ENCODE peak calls at places on chromosomes 4 and X, in four cellular contexts. K, Z, W and R are unnamed samples.
A peak's percentile ranks its signal among the peaks of the same experiment; 100 is the strongest.

GRCh38 chrX:153723351-153724251 is 586 bp downstream of the BCAP31 start:
- DNase-seq in Z (peak; percentile 55), W (peak; percentile 36), K (peak; percentile 57), R (peak; percentile 50)

GRCh38 chrX:23854122-23854521 is 53.6 kb downstream of the APOO start:
- DNase-seq in W (no peak), Z (no peak), K (no peak), R (peak; percentile 5)

GRCh38 chrX:115388879-115389278 is 99.4 kb downstream of the LUZP4 start:
- DNase-seq in W (no peak), K (no peak), Z (no peak), R (no peak)

GRCh38 chr4:100995671-100996070 is 351.7 kb downstream of the PPP3CA start:
- DNase-seq in K (no peak), Z (no peak), W (no peak), R (no peak)

GRCh38 chrX:38627683-38628082 is 66.3 kb downstream of the TSPAN7 start:
- DNase-seq in W (no peak), K (peak; percentile 28), Z (peak; percentile 8), R (peak; percentile 38)

GRCh38 chr4:179353791-179354190 is 1911.6 kb upstream of the AGA start:
- DNase-seq in W (no peak), Z (no peak), K (no peak), R (no peak)

GRCh38 chr4:140344621-140345020 is 28.8 kb upstream of the SCOC start:
- DNase-seq in W (no peak), K (no peak), Z (no peak), R (no peak)

GRCh38 chr4:85703098-85703497 is 228.1 kb downstream of the ARHGAP24 start:
- DNase-seq in Z (no peak), K (no peak), W (no peak), R (no peak)

GRCh38 chr4:26991057-26991456 is 130.4 kb downstream of the STIM2 start:
- DNase-seq in K (no peak), Z (no peak), W (no peak), R (no peak)

GRCh38 chr4:48752726-48753125 is 27.4 kb downstream of the FRYL start:
- DNase-seq in Z (no peak), W (no peak), K (no peak), R (no peak)

GRCh38 chr4:41204400-41204978 is 9.9 kb downstream of the APBB2 start:
- DNase-seq in W (peak; percentile 46), K (no peak), Z (no peak), R (peak; percentile 73)

GRCh38 chrX:7132335-7133035 is 15.0 kb upstream of the STS start:
- DNase-seq in K (peak; percentile 79), W (no peak), Z (peak; percentile 91), R (peak; percentile 53)

GRCh38 chr4:163895369-163896005 is 401.0 kb downstream of the TMA16 start:
- DNase-seq in K (no peak), W (no peak), Z (no peak), R (no peak)

GRCh38 chr4:153560918-153561317 is 94.8 kb downstream of the TMEM131L start:
- DNase-seq in Z (no peak), K (no peak), W (no peak), R (no peak)

GRCh38 chr4:54192811-54193210 is 36.3 kb upstream of the PDGFRA start:
- DNase-seq in Z (no peak), K (no peak), W (no peak), R (no peak)

GRCh38 chr4:6058531-6059374 is 40.5 kb upstream of the C4orf50 start:
- DNase-seq in K (no peak), Z (no peak), W (no peak), R (no peak)

GRCh38 chrX:28639502-28639901 is 52.3 kb downstream of the IL1RAPL1 start:
- DNase-seq in K (no peak), W (no peak), Z (no peak), R (no peak)

DNA sequence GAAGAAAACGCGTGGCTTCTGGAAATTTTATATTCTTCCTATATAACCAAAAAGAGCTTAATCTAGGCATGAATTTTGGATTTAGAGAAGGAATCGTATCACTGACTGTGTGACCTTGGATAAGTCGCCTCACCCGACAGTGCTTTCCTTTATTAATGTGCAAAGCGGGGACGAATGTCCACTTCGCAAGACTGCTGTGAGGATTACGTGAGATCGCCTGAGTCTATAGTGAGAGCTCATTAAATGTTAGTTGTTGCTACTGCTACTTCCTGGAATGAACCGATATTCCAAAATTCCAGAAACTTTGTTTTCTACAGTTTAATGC is 448 bp upstream of the TBC1D8B start:
- DNase-seq in W (no peak), K (peak; percentile 10), Z (no peak), R (no peak)
- H3K4me3 ChIP-seq in W (peak overlapping the region; percentile 66), K (peak overlapping the region; percentile 18), Z (peak overlapping the region; percentile 55), R (peak overlapping the region; percentile 49)

GRCh38 chr4:152097371-152097770 is 336.6 kb upstream of the GATB start:
- DNase-seq in Z (no peak), W (no peak), K (no peak), R (no peak)
- H3K4me1 ChIP-seq in Z (peaks cover 12% of the 10 kb centered on the region), W (peaks cover under 1% of the 10 kb centered on the region), K (peaks cover 4% of the 10 kb centered on the region), R (no peaks in the 10 kb centered on the region)

GRCh38 chr4:11323771-11324170 is 104.9 kb downstream of the HS3ST1 start:
- DNase-seq in K (no peak), Z (no peak), W (no peak), R (no peak)
- H3K9me3 ChIP-seq in K (no peaks in the 10 kb centered on the region), Z (no peaks in the 10 kb centered on the region), W (no peaks in the 10 kb centered on the region), R (no peaks in the 10 kb centered on the region)

DNA sequence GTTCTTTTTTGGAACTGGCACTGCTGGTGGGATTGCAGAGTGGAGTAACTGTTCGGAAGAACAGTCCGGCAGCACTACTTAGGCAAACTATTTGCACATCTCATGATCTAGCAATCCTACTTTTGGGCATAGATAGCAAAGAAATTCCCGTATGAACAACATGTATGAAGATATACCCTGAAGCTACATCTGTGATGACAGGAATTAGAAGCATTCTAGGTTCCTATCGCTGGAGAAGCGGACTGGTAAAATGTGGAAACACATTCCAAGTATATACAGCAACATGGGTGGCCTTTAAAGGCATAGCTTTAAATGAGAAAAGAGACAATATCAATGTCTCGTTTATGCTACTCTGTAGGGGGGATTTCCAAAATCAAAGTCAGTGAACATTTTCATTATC is 3.1 kb downstream of the DCAF16 start:
- DNase-seq in K (no peak), W (no peak), Z (no peak), R (no peak)
- H3K4me3 ChIP-seq in K (peak overlapping the region; percentile 7), W (peak overlapping the region; percentile 91), Z (no peak overlapping the region), R (no peak overlapping the region)

DNA sequence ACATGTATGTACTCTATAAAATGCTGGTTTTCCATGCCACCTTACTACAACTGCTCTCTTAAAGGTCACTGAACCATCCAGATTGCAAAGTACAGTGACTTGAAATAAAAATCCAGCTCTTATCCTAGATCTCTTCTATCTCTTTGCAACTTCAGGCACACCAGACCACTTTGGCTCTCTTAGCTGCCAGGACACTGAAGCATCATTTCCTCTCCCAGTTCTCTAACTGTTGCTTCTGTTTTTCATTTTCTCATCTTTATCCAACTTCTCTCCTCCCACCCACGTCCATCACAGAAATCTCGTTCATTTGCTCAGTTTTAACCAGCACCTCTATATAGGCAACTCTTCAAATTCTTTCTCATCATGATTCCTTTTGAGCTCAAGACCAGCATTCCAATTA is 74.3 kb downstream of the METTL14 start:
- DNase-seq in K (no peak), Z (no peak), W (no peak), R (no peak)
- H3K4me1 ChIP-seq in K (peaks cover 45% of the 10 kb centered on the region), Z (peaks cover 19% of the 10 kb centered on the region), W (peaks cover 96% of the 10 kb centered on the region), R (peaks cover 25% of the 10 kb centered on the region)

GRCh38 chr4:56078866-56079265 is 130.1 kb downstream of the CEP135 start:
- DNase-seq in K (no peak), Z (no peak), W (no peak), R (no peak)

GRCh38 chr4:56082809-56083208 is 134.1 kb downstream of the CEP135 start:
- DNase-seq in W (no peak), K (no peak), Z (no peak), R (no peak)

GRCh38 chr4:56080384-56080783 is 131.6 kb downstream of the CEP135 start:
- DNase-seq in W (no peak), K (peak; percentile 12), Z (peak; percentile 50), R (no peak)

GRCh38 chr4:56077676-56078075 is 128.9 kb downstream of the CEP135 start:
- DNase-seq in W (no peak), Z (no peak), K (no peak), R (peak; percentile 25)
- H3K9me3 ChIP-seq in W (no peaks in the 10 kb centered on the region), Z (no peaks in the 10 kb centered on the region), K (no peaks in the 10 kb centered on the region), R (peaks cover 23% of the 10 kb centered on the region)

DNA sequence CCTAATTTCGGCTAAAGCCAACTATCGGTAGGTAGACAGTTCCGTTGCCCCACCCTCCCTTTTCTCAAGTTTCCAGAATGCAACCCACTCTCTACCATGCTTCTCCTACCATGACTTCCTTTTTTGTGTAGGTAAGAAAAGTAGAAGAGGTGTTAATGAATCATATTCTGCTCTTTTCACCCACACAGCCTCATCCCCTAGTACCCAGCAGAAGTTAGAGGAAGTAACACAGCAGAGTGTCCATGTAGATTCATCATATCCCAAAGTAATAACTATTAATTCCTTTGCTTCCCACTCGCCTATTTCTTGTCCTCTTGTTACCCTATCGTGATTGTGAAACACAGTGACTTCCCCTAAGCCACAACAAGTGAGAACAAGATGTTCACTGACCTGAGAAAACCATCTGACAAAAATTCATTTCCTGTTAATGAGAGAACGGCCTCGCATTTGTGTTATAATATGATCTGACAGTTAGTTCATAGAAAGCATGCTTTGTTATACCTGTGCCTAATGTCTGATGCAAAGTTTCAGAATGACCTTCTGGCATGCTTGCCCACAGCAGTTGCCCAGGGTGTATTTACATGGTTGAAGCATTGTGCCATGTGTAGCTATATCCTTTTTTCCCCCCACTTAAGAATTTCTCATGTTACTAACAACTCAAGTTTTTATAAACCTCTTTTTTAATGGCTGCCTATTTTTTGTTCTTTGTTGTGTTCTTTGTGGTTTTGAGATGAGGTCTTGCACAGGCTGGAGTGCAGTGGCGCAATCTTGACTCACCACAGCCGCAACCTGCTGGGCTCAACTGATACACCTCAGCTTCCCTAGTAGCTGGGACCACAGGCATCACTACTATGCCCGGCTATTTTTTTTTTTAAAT is 185.6 kb downstream of the RAP1GDS1 start:
- DNase-seq in K (no peak), W (no peak), Z (peak; percentile 45), R (peak; percentile 46)
- H3K4me3 ChIP-seq in K (no peak overlapping the region), W (no peak overlapping the region), Z (no peak overlapping the region), R (no peak overlapping the region)